ENCODE peak calls at places on chromosomes 7 and 10, in six cellular contexts. Y is IMR-90, V is brain microvascular endothelial cell, A is HFF-Myc, T is breast epithelium, M is uterus. X is an unnamed sample.

GRCh38 chr10:78931333-78932083 is 137.3 kb upstream of the ZMIZ1 start:
- DNase-seq in A (peak; percentile 76), Y (peak; percentile 88), T (no peak), M (peak; percentile 83), V (peak; percentile 87), X (peak; percentile 72)

GRCh38 chr10:51073461-51074237 is 638 bp upstream of the PRKG1 start:
- DNase-seq in T (no peak), A (no peak), Y (peak; percentile 31), M (peak; percentile 66), V (no peak), X (peak; percentile 70)

GRCh38 chr7:92276486-92276885 is 30.7 kb downstream of the ANKIB1 start:
- DNase-seq in A (no peak), Y (no peak), T (no peak), V (no peak), M (no peak), X (no peak)

GRCh38 chr10:80964179-80964578 is 426.5 kb downstream of the SH2D4B start:
- DNase-seq in Y (no peak), V (no peak), T (no peak), A (no peak), M (no peak), X (no peak)

GRCh38 chr7:27095897-27096755 is at the start of gene HOXA1:
- DNase-seq in Y (peak; percentile 95), T (peak; percentile 63), A (peak; percentile 24), V (no peak), M (peak; percentile 76), X (peak; percentile 94)

GRCh38 chr10:76205361-76205760 is 773.9 kb downstream of the LRMDA start:
- DNase-seq in M (no peak), Y (no peak), V (no peak), T (no peak), A (no peak), X (no peak)

GRCh38 chr10:112296908-112297331 is 13.7 kb downstream of the TECTB start:
- DNase-seq in M (no peak), A (no peak), V (no peak), T (no peak), Y (no peak), X (no peak)

GRCh38 chr10:10818082-10818481 is 199.6 kb upstream of the CELF2 start:
- DNase-seq in V (peak; percentile 42), A (no peak), Y (peak; percentile 66), T (no peak), M (no peak), X (no peak)

GRCh38 chr7:39919646-39920045 is 30.4 kb upstream of the CDK13 start:
- DNase-seq in M (no peak), T (no peak), Y (no peak), V (no peak), A (no peak), X (no peak)

GRCh38 chr7:69190738-69191137 is 407.5 kb upstream of the AUTS2 start:
- DNase-seq in Y (no peak), V (no peak), A (no peak), M (no peak), T (no peak), X (no peak)
- TF ChIP-seq CTCF in Y (no peak), V (no peak), A (no peak), M (no peak), T (no peak), X (no peak)

GRCh38 chr7:23246540-23246939 is at the start of gene GPNMB:
- DNase-seq in M (peak; percentile 77), Y (peak; percentile 58), A (peak; percentile 84), V (peak; percentile 52), T (no peak), X (peak; percentile 74)
- H3K4me3 ChIP-seq in M (peak within 1 kb of the TSS; percentile 54), Y (no peak within 1 kb of the TSS), A (peak within 1 kb of the TSS; percentile 51), V (peak within 1 kb of the TSS; percentile 62), T (peak within 1 kb of the TSS; percentile 74), X (peak within 1 kb of the TSS; percentile 47)

GRCh38 chr7:77995717-77996116 is 197.1 kb downstream of the PHTF2 start:
- DNase-seq in T (no peak), M (no peak), V (no peak), Y (peak; percentile 24), A (no peak), X (no peak)
- TF ChIP-seq CTCF in T (no peak), M (no peak), V (peak; percentile 59), Y (peak; percentile 3), A (peak; percentile 16), X (no peak)

GRCh38 chr10:97539523-97540200 is 32.9 kb upstream of the ANKRD2 start:
- DNase-seq in T (no peak), V (peak; percentile 70), A (no peak), Y (peak; percentile 84), M (peak; percentile 60), X (no peak)

GRCh38 chr10:97543025-97543546 is 29.5 kb upstream of the ANKRD2 start:
- DNase-seq in T (peak; percentile 63), M (peak; percentile 94), A (peak; percentile 94), V (peak; percentile 97), Y (peak; percentile 98), X (peak; percentile 84)

GRCh38 chr10:97538839-97539238 is 33.7 kb upstream of the ANKRD2 start:
- DNase-seq in A (no peak), T (peak; percentile 75), M (no peak), Y (no peak), V (no peak), X (no peak)

GRCh38 chr10:97542169-97543024 is 30.2 kb upstream of the ANKRD2 start:
- DNase-seq in M (peak; percentile 96), T (peak; percentile 64), V (peak; percentile 90), Y (peak; percentile 97), A (peak; percentile 93), X (peak; percentile 93)

DNA sequence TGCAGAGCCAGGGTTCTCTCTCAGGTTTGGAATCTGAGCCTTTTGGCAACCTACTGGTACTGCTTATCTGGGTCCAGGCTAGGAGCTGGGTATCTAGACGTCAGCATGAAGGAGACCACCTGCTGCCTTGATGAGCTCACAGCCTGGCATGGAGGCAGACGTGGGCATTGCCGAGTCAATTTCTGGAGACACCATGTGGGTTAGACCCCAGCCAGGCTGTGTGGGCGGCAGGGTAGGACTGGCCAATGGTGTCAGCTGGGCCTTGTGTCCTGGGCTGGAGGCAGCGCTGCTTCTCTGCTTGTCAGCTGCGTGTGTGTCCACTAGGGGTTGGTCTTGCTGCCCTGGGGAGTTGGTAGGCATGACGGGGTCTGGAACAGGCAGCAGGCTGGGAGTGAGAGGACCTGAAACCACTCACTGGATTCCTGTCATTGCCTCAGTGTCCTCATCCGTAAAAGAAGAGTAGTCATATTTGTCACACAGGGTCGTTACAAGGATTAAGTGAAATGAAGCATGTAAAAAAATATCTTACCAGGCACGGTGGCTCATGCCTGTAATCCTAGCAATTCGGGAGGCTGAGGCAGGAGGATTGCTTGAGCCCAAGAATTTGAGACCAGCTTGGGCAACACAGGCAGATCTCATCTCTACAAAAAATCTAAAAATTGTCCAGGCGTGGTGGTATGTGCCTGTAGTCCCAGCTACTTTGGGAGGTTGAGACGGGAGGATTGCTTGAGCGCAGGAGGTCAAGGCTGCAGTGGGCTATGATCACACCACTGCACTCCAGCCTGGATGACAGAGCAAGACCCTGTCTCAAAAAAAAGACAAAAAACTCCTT is 31.7 kb upstream of the ANKRD2 start:
- DNase-seq in V (no peak), A (no peak), T (no peak), Y (no peak), M (peak; percentile 34), X (no peak)
- H3K4me3 ChIP-seq in V (no peak overlapping the region), A (no peak overlapping the region), T (no peak overlapping the region), Y (no peak overlapping the region), M (no peak overlapping the region), X (no peak overlapping the region)

GRCh38 chr10:74977913-74978847 is 133.3 kb upstream of the SAMD8 start:
- DNase-seq in T (no peak), M (no peak), A (no peak), V (no peak), Y (no peak), X (no peak)

GRCh38 chr10:74983383-74983782 is 128.1 kb upstream of the SAMD8 start:
- DNase-seq in T (no peak), V (no peak), M (no peak), A (no peak), Y (no peak), X (no peak)

GRCh38 chr10:74987339-74988054 is 124.0 kb upstream of the SAMD8 start:
- DNase-seq in Y (no peak), T (no peak), A (no peak), V (no peak), M (peak; percentile 42), X (no peak)

GRCh38 chr10:74981831-74982633 is 129.4 kb upstream of the SAMD8 start:
- DNase-seq in T (no peak), A (no peak), M (no peak), Y (no peak), V (no peak), X (no peak)

GRCh38 chr10:74982634-74982982 is 128.8 kb upstream of the SAMD8 start:
- DNase-seq in A (no peak), Y (no peak), T (no peak), V (no peak), M (no peak), X (no peak)
- TF ChIP-seq CTCF in A (no peak), Y (no peak), T (no peak), V (no peak), M (no peak), X (no peak)